ENCODE peak calls at places on chromosomes 2 and 18, in five cellular contexts. H, D, M, P and U are unnamed samples.

GRCh38 chr2:105757361-105757933 is 12.7 kb downstream of the NCK2 start:
- DNase-seq in H (no peak), M (no peak), P (no peak), D (no peak), U (no peak)

GRCh38 chr2:189037518-189037917 is 63.3 kb downstream of the COL3A1 start:
- DNase-seq in P (no peak), H (peak), M (no peak), D (no peak), U (no peak)

GRCh38 chr2:421406-421805 is 133.5 kb upstream of the ALKAL2 start:
- DNase-seq in M (no peak), P (no peak), D (no peak), H (no peak), U (no peak)

GRCh38 chr2:168934826-168935225 is 33.7 kb downstream of the G6PC2 start:
- DNase-seq in D (no peak), M (no peak), H (no peak), P (no peak), U (no peak)

GRCh38 chr2:184186436-184186835 is 411.9 kb upstream of the ZNF804A start:
- DNase-seq in D (no peak), P (no peak), H (no peak), M (no peak), U (no peak)

GRCh38 chr2:159086332-159086731 is 117.9 kb downstream of the TANC1 start:
- DNase-seq in M (no peak), D (no peak), P (no peak), H (no peak), U (no peak)

GRCh38 chr18:49572935-49573334 is 11.1 kb downstream of the LIPG start:
- DNase-seq in H (no peak), M (no peak), D (no peak), P (no peak), U (no peak)

GRCh38 chr2:46580416-46580815 is 101.1 kb downstream of the TMEM247 start:
- DNase-seq in P (no peak), D (no peak), H (no peak), M (no peak), U (no peak)

GRCh38 chr18:38493991-38494559 is 928.5 kb upstream of the CELF4 start:
- DNase-seq in D (no peak), P (no peak), M (no peak), H (no peak), U (no peak)

GRCh38 chr2:73260338-73260984 is 23.8 kb downstream of the FBXO41 start:
- DNase-seq in D (peak), M (peak), P (peak), H (peak), U (peak)

GRCh38 chr2:20106746-20107145 is 55.3 kb upstream of the LAPTM4A start:
- DNase-seq in D (no peak), M (no peak), P (no peak), H (no peak), U (no peak)

GRCh38 chr2:74440005-74440377 is 1.7 kb downstream of the RTKN start:
- DNase-seq in P (peak), M (peak), D (no peak), H (peak), U (no peak)

GRCh38 chr18:63138469-63139340 is 180.9 kb downstream of the BCL2 start:
- DNase-seq in H (no peak), P (no peak), D (no peak), M (no peak), U (no peak)

GRCh38 chr18:961644-962355 is 57.1 kb downstream of the ADCYAP1 start:
- DNase-seq in H (peak), M (peak), P (peak), D (peak), U (peak)

GRCh38 chr2:69989422-69990128 is 28.1 kb upstream of the ASPRV1 start:
- DNase-seq in H (no peak), M (no peak), P (no peak), D (no peak), U (no peak)

GRCh38 chr18:43274526-43274925 is 2.8 kb downstream of the SYT4 start:
- DNase-seq in M (no peak), D (no peak), H (no peak), P (no peak), U (no peak)
- TF ChIP-seq BHLHE40 in M (no peak), D (no peak), H (no peak), P (no peak), U (no peak)

GRCh38 chr18:9516437-9517064 is 41.2 kb downstream of the RALBP1 start:
- DNase-seq in D (peak), H (peak), P (peak), M (peak), U (peak)
- TF ChIP-seq BHLHE40 in D (no peak), H (no peak), P (no peak), M (no peak), U (no peak)

GRCh38 chr18:36688020-36688965 is 140.5 kb downstream of the TPGS2 start:
- DNase-seq in M (peak), P (peak), H (peak), D (peak), U (peak)
- TF ChIP-seq BHLHE40 in M (no peak), P (no peak), H (no peak), D (no peak), U (no peak)

DNA sequence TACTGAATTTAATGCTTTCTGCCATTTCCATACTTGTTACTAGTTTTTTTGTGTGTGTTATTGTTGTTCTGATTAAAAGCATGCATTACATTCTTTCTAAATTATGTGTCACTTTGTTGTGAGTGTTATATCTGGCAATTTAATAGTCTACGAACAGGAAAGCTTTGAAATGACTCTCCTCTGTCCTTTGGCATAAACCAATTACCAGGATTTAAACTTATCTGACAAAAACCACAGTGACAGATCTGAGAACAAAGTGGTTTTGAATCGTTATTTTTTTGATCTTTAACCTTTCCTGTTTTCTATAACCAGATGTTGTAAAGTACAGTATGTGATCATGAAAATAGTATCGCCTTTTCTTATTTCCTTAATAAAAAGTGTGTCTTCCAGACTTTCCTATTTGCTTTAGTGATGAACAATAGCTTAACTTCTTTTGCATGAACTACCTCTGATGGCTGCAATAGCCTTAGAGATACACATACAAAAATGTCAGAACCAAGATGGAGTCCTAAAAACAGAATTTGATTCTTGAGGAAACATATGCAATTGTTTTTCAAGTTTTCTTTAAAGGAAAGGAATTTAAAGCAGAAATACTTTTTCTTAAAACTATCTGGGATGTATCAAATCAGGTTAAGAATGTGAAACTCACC is 354.1 kb upstream of the ACVR2A start:
- DNase-seq in M (no peak), H (no peak), P (no peak), D (no peak), U (no peak)
- TF ChIP-seq BHLHE40 in M (no peak), H (no peak), P (no peak), D (no peak), U (no peak)

DNA sequence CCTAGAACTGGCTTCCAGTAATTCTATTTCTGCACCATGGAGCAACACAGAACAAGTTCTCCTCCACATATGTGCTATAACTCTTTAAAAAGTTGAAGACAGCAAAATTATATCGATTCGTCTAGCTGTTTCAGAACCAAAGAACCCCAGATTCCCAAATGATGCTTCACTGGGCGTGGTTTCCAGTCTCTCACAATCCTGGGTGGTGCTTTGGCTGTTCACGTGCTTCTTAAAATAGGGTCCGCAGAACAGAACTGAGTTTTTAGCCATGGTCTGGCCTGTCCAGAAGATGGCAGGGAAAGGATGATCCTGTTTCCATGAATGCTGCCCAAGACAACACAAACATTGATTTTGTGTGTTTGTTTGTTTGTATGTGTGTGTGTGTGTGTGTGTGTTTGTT is 37.6 kb upstream of the PARD3B start:
- DNase-seq in P (no peak), H (no peak), D (no peak), M (no peak), U (no peak)
- TF ChIP-seq BHLHE40 in P (no peak), H (no peak), D (no peak), M (no peak), U (no peak)

DNA sequence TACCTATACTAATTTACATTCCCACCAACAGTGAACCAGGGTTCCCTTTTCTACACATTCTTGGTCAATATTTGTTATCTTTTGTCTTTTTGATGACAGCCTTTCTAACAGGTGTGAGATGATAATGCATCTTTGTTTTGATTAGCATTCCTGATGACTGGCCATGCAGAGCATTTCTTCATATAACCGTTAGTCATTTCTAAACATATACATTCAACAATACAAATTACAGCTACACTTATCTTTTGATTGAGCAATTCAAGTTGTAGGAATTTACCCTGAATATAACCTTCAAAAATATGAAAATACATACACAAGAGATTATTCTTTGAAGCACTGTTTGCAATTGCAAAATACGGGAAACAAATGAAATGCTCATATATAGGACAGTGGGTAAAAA is 94.9 kb downstream of the TMEM131 start:
- DNase-seq in P (no peak), M (no peak), H (peak), D (no peak), U (no peak)
- TF ChIP-seq BHLHE40 in P (no peak), M (no peak), H (no peak), D (no peak), U (no peak)

GRCh38 chr2:150046211-150046610 is 441.3 kb downstream of the RND3 start:
- DNase-seq in H (peak), M (no peak), D (no peak), P (no peak), U (no peak)
- TF ChIP-seq BHLHE40 in H (no peak), M (no peak), D (no peak), P (no peak), U (no peak)

GRCh38 chr2:136246086-136246669 is 128.2 kb upstream of the CXCR4 start:
- DNase-seq in P (no peak), M (peak), D (no peak), H (peak), U (peak)
- TF ChIP-seq BHLHE40 in P (no peak), M (no peak), D (no peak), H (no peak), U (no peak)

GRCh38 chr2:191152841-191153240 is 2.0 kb upstream of the STAT4 start:
- DNase-seq in H (peak), D (no peak), P (no peak), M (no peak), U (no peak)
- TF ChIP-seq BHLHE40 in H (no peak), D (no peak), P (no peak), M (no peak), U (no peak)

GRCh38 chr2:86772626-86773025 is 18.1 kb downstream of the CD8A start:
- DNase-seq in H (no peak), D (no peak), P (no peak), M (no peak), U (no peak)
- TF ChIP-seq BHLHE40 in H (no peak), D (no peak), P (no peak), M (no peak), U (no peak)